ENCODE peak calls at places on chromosomes 16 and 17, in nine cellular contexts. J, P, F, K, I, N, X, R and U are unnamed samples.

GRCh38 chr16:57894390-57895080 is 76.4 kb downstream of the CNGB1 start:
- DNase-seq in P (no peak), R (no peak), K (no peak), F (no peak), N (no peak), X (no peak), I (no peak), J (no peak), U (no peak)

GRCh38 chr17:58153046-58153445 is 4.9 kb downstream of the OR4D1 start:
- DNase-seq in P (peak; percentile 82), X (no peak), K (no peak), J (no peak), I (no peak), F (no peak), N (peak; percentile 49), R (no peak), U (no peak)

GRCh38 chr16:31455601-31456314 is 3.5 kb upstream of the ARMC5 start:
- DNase-seq in N (no peak), R (no peak), I (no peak), P (no peak), J (no peak), F (peak; percentile 37), K (no peak), X (peak; percentile 60), U (no peak)

GRCh38 chr17:80445152-80446110 is 30.5 kb downstream of the ENDOV start:
- DNase-seq in I (no peak), X (no peak), R (no peak), N (no peak), P (no peak), K (no peak), F (no peak), J (no peak), U (no peak)

GRCh38 chr16:593406-593805 is 3.5 kb downstream of the RAB40C start:
- DNase-seq in R (no peak), J (no peak), P (no peak), I (no peak), K (no peak), N (no peak), X (no peak), F (no peak), U (no peak)

GRCh38 chr17:27756467-27757371 is 43.6 kb downstream of the NOS2 start:
- DNase-seq in F (peak; percentile 62), R (no peak), I (no peak), P (peak; percentile 31), X (peak; percentile 38), J (no peak), N (peak; percentile 38), K (peak; percentile 47), U (no peak)

GRCh38 chr17:80347948-80348351 is 67.0 kb upstream of the ENDOV start:
- DNase-seq in P (no peak), J (no peak), K (no peak), R (no peak), I (no peak), N (no peak), F (no peak), X (no peak), U (no peak)

GRCh38 chr17:29760279-29760721 is 137.6 kb upstream of the CORO6 start:
- DNase-seq in J (no peak), K (no peak), N (no peak), X (peak; percentile 19), F (peak; percentile 53), P (peak; percentile 81), R (peak; percentile 54), I (no peak), U (no peak)

GRCh38 chr16:27365142-27366089 is 36.6 kb upstream of the IL21R start:
- DNase-seq in R (no peak), J (no peak), F (no peak), I (no peak), N (no peak), P (no peak), K (no peak), X (peak; percentile 75), U (no peak)

GRCh38 chr17:7317161-7317803 is 2.1 kb upstream of the GPS2 start:
- DNase-seq in P (no peak), J (no peak), X (no peak), I (no peak), R (no peak), N (no peak), F (no peak), K (no peak), U (no peak)

GRCh38 chr16:55487048-55487803 is 8.2 kb downstream of the MMP2 start:
- DNase-seq in K (no peak), F (no peak), I (no peak), X (no peak), J (peak; percentile 79), R (no peak), N (peak; percentile 70), P (no peak), U (peak; percentile 96)

DNA sequence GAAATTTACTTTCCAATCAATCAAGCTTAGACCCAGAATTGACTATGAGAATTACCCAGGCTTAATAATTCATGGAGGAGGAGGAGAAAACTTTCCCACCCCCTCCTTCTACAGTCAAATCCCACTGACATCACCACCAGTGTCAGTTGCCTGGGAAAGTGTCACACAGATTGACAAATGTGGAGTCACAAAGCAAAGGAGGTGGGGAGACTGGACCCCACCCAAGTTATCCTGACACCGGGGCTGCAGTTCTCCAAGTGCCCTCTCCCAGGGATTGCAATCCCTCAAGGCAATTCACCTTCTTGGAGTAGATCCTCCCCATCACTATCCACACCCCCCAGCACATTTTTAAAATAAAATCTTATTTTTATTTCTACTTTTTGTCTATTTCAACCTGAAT is 100.2 kb upstream of the CDH11 start:
- DNase-seq in K (no peak), P (no peak), I (no peak), N (no peak), J (no peak), R (no peak), X (no peak), F (no peak), U (no peak)
- H3K4me3 ChIP-seq in K (no peak overlapping the region), P (no peak overlapping the region), I (no peak overlapping the region), N (no peak overlapping the region), J (no peak overlapping the region), R (no peak overlapping the region), X (no peak overlapping the region), F (no peak overlapping the region), U (no peak overlapping the region)

GRCh38 chr16:15509593-15510520 is 75.5 kb downstream of the BMERB1 start:
- DNase-seq in P (no peak), K (no peak), I (no peak), X (peak; percentile 65), N (no peak), R (no peak), F (no peak), J (no peak), U (no peak)

GRCh38 chr16:15507299-15507958 is 73.0 kb downstream of the BMERB1 start:
- DNase-seq in J (no peak), X (peak; percentile 37), I (no peak), F (no peak), P (no peak), K (no peak), N (no peak), R (no peak), U (no peak)

GRCh38 chr16:15509051-15509592 is 74.7 kb downstream of the BMERB1 start:
- DNase-seq in K (no peak), I (no peak), X (peak; percentile 71), P (no peak), F (no peak), N (no peak), R (no peak), J (no peak), U (no peak)

GRCh38 chr16:15506441-15506840 is 72.1 kb downstream of the BMERB1 start:
- DNase-seq in P (no peak), R (no peak), I (no peak), X (no peak), J (no peak), K (no peak), N (no peak), F (no peak), U (no peak)

GRCh38 chr16:15507959-15508336 is 73.6 kb downstream of the BMERB1 start:
- DNase-seq in R (no peak), J (no peak), I (no peak), K (no peak), N (no peak), F (no peak), P (no peak), X (no peak), U (no peak)
- H3K4me3 ChIP-seq in R (no peak overlapping the region), J (no peak overlapping the region), I (no peak overlapping the region), K (no peak overlapping the region), N (no peak overlapping the region), F (no peak overlapping the region), P (no peak overlapping the region), X (no peak overlapping the region), U (no peak overlapping the region)

GRCh38 chr17:68509151-68510057 is 2.8 kb upstream of the PRKAR1A start:
- DNase-seq in R (no peak), K (no peak), N (peak; percentile 76), X (no peak), J (no peak), I (no peak), P (no peak), F (no peak), U (no peak)
- H3K4me3 ChIP-seq in R (no peak overlapping the region), K (no peak overlapping the region), N (no peak overlapping the region), X (no peak overlapping the region), J (no peak overlapping the region), I (no peak overlapping the region), P (no peak overlapping the region), F (no peak overlapping the region), U (no peak overlapping the region)

GRCh38 chr16:30428055-30428454 is 1.8 kb downstream of the DCTPP1 start:
- DNase-seq in J (no peak), R (no peak), N (no peak), P (no peak), F (no peak), X (no peak), K (no peak), I (no peak), U (no peak)
- H3K4me3 ChIP-seq in J (no peak overlapping the region), R (no peak overlapping the region), N (no peak overlapping the region), P (no peak overlapping the region), F (no peak overlapping the region), X (no peak overlapping the region), K (no peak overlapping the region), I (no peak overlapping the region), U (no peak overlapping the region)

DNA sequence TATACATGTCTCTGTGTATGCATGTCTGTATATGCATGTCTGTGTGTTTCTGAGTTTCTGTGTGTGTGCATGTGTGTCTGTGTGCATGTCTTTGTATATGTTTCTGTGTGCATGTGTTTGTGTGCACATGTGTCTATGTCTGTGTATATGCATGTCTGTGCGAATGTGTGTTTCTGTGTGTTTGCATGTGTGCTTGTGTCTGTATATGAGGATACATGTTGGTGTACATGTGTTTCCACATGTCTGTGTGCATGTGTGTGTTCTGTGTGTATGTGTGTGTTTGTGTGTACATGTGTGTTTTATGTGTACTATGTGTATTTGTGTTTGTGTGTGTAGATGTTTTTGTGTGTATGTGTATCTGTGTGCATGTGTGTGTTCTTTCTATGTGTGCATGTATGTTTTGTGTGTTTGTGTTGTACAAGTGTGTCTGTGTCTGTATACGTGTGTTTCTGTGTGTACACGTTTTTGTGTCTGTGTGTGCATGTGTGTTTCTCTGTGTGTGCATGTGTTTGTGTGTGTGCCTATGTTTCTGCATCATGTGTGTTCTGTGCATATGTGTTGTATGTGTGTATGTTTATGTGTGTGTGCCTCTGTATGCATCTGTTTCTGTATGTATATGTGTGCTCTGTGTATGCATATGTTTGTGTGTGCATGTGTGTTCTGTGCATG is 8.9 kb upstream of the RAB37 start:
- DNase-seq in I (no peak), P (no peak), R (no peak), K (no peak), F (no peak), J (no peak), X (no peak), N (no peak), U (no peak)
- H3K4me3 ChIP-seq in I (no peak overlapping the region), P (no peak overlapping the region), R (no peak overlapping the region), K (no peak overlapping the region), F (no peak overlapping the region), J (no peak overlapping the region), X (peak overlapping the region; percentile 19), N (no peak overlapping the region), U (no peak overlapping the region)

GRCh38 chr17:55424893-55425540 is 3.4 kb upstream of the MMD start:
- DNase-seq in J (no peak), R (no peak), P (no peak), X (no peak), I (no peak), K (no peak), N (no peak), F (no peak), U (no peak)
- H3K4me3 ChIP-seq in J (no peak overlapping the region), R (no peak overlapping the region), P (no peak overlapping the region), X (no peak overlapping the region), I (no peak overlapping the region), K (no peak overlapping the region), N (no peak overlapping the region), F (no peak overlapping the region), U (no peak overlapping the region)